ENCODE peak calls at places on chromosome 16, in ten cellular contexts. One of them, this sample, is unnamed.

GRCh38 chr16:25493136-25493811 is 198.5 kb upstream of the HS3ST4 start:
- DNase-seq in cardiac fibroblast: no peak
- DNase-seq in psoas muscle: peak
- DNase-seq in fibroblast of villous mesenchyme: no peak
- DNase-seq in neural progenitor cell: no peak
- DNase-seq in fibroblast of pulmonary artery: no peak
- DNase-seq in IMR-90: no peak
- DNase-seq in bronchial epithelial cell: peak
- DNase-seq in HL-60: no peak
- DNase-seq in nephron progenitor cell: no peak
- DNase-seq in this sample: no peak

GRCh38 chr16:81696959-81697293 is 82.2 kb upstream of the PLCG2 start:
- DNase-seq in nephron progenitor cell: no peak
- DNase-seq in fibroblast of pulmonary artery: no peak
- DNase-seq in cardiac fibroblast: no peak
- DNase-seq in bronchial epithelial cell: no peak
- DNase-seq in IMR-90: no peak
- DNase-seq in psoas muscle: no peak
- DNase-seq in neural progenitor cell: no peak
- DNase-seq in fibroblast of villous mesenchyme: no peak
- DNase-seq in HL-60: no peak
- DNase-seq in this sample: no peak

GRCh38 chr16:86946396-86946795 is 368.0 kb downstream of the FOXL1 start:
- DNase-seq in IMR-90: peak
- DNase-seq in nephron progenitor cell: no peak
- DNase-seq in bronchial epithelial cell: no peak
- DNase-seq in cardiac fibroblast: no peak
- DNase-seq in HL-60: no peak
- DNase-seq in fibroblast of villous mesenchyme: no peak
- DNase-seq in fibroblast of pulmonary artery: no peak
- DNase-seq in psoas muscle: no peak
- DNase-seq in neural progenitor cell: no peak
- DNase-seq in this sample: peak

GRCh38 chr16:84497836-84498610 is 6.4 kb downstream of the MEAK7 start:
- DNase-seq in neural progenitor cell: no peak
- DNase-seq in cardiac fibroblast: no peak
- DNase-seq in nephron progenitor cell: no peak
- DNase-seq in IMR-90: no peak
- DNase-seq in fibroblast of villous mesenchyme: no peak
- DNase-seq in HL-60: no peak
- DNase-seq in bronchial epithelial cell: no peak
- DNase-seq in fibroblast of pulmonary artery: no peak
- DNase-seq in psoas muscle: no peak
- DNase-seq in this sample: no peak

GRCh38 chr16:48076455-48077012 is 79.3 kb downstream of the ABCC12 start:
- DNase-seq in fibroblast of pulmonary artery: peak
- DNase-seq in nephron progenitor cell: no peak
- DNase-seq in IMR-90: peak
- DNase-seq in fibroblast of villous mesenchyme: no peak
- DNase-seq in HL-60: no peak
- DNase-seq in neural progenitor cell: no peak
- DNase-seq in cardiac fibroblast: no peak
- DNase-seq in bronchial epithelial cell: peak
- DNase-seq in psoas muscle: no peak
- DNase-seq in this sample: peak

GRCh38 chr16:68538880-68539701 is at the start of gene ZFP90:
- DNase-seq in psoas muscle: peak
- DNase-seq in fibroblast of villous mesenchyme: peak
- DNase-seq in IMR-90: peak
- DNase-seq in HL-60: peak
- DNase-seq in fibroblast of pulmonary artery: peak
- DNase-seq in bronchial epithelial cell: peak
- DNase-seq in neural progenitor cell: peak
- DNase-seq in nephron progenitor cell: peak
- DNase-seq in cardiac fibroblast: peak
- DNase-seq in this sample: peak

GRCh38 chr16:70648606-70649005 is 2.2 kb downstream of the IL34 start:
- DNase-seq in nephron progenitor cell: no peak
- DNase-seq in fibroblast of pulmonary artery: no peak
- DNase-seq in HL-60: no peak
- DNase-seq in cardiac fibroblast: no peak
- DNase-seq in fibroblast of villous mesenchyme: no peak
- DNase-seq in psoas muscle: no peak
- DNase-seq in neural progenitor cell: no peak
- DNase-seq in IMR-90: no peak
- DNase-seq in bronchial epithelial cell: no peak
- DNase-seq in this sample: no peak

GRCh38 chr16:53937068-53937614 is 233.2 kb downstream of the FTO start:
- DNase-seq in bronchial epithelial cell: no peak
- DNase-seq in cardiac fibroblast: no peak
- DNase-seq in nephron progenitor cell: peak
- DNase-seq in fibroblast of pulmonary artery: no peak
- DNase-seq in psoas muscle: no peak
- DNase-seq in HL-60: no peak
- DNase-seq in fibroblast of villous mesenchyme: no peak
- DNase-seq in IMR-90: no peak
- DNase-seq in neural progenitor cell: peak
- DNase-seq in this sample: no peak

GRCh38 chr16:70739389-70739788 is 53.5 kb upstream of the MTSS2 start:
- DNase-seq in bronchial epithelial cell: no peak
- DNase-seq in psoas muscle: no peak
- DNase-seq in HL-60: no peak
- DNase-seq in fibroblast of villous mesenchyme: no peak
- DNase-seq in IMR-90: no peak
- DNase-seq in fibroblast of pulmonary artery: no peak
- DNase-seq in cardiac fibroblast: no peak
- DNase-seq in nephron progenitor cell: no peak
- DNase-seq in neural progenitor cell: no peak
- DNase-seq in this sample: no peak

GRCh38 chr16:64543401-64543800 is 578.5 kb downstream of the CDH11 start:
- DNase-seq in IMR-90: no peak
- DNase-seq in bronchial epithelial cell: no peak
- DNase-seq in cardiac fibroblast: no peak
- DNase-seq in fibroblast of pulmonary artery: no peak
- DNase-seq in nephron progenitor cell: no peak
- DNase-seq in fibroblast of villous mesenchyme: no peak
- DNase-seq in psoas muscle: no peak
- DNase-seq in neural progenitor cell: no peak
- DNase-seq in HL-60: no peak
- DNase-seq in this sample: no peak

GRCh38 chr16:19289805-19290490 is 4.4 kb downstream of the CLEC19A start:
- DNase-seq in bronchial epithelial cell: no peak
- DNase-seq in cardiac fibroblast: no peak
- DNase-seq in fibroblast of villous mesenchyme: no peak
- DNase-seq in IMR-90: no peak
- DNase-seq in fibroblast of pulmonary artery: no peak
- DNase-seq in neural progenitor cell: peak
- DNase-seq in nephron progenitor cell: peak
- DNase-seq in HL-60: no peak
- DNase-seq in psoas muscle: no peak
- DNase-seq in this sample: no peak

GRCh38 chr16:67936124-67936875 is at the start of gene PSMB10:
- DNase-seq in HL-60: peak
- DNase-seq in fibroblast of villous mesenchyme: peak
- DNase-seq in bronchial epithelial cell: peak
- DNase-seq in cardiac fibroblast: peak
- DNase-seq in psoas muscle: peak
- DNase-seq in fibroblast of pulmonary artery: peak
- DNase-seq in IMR-90: peak
- DNase-seq in neural progenitor cell: peak
- DNase-seq in nephron progenitor cell: peak
- DNase-seq in this sample: peak

GRCh38 chr16:13426279-13426678 is 493.7 kb upstream of the ERCC4 start:
- DNase-seq in bronchial epithelial cell: no peak
- DNase-seq in IMR-90: no peak
- DNase-seq in nephron progenitor cell: no peak
- DNase-seq in HL-60: peak
- DNase-seq in neural progenitor cell: peak
- DNase-seq in fibroblast of villous mesenchyme: no peak
- DNase-seq in psoas muscle: no peak
- DNase-seq in cardiac fibroblast: no peak
- DNase-seq in fibroblast of pulmonary artery: no peak
- DNase-seq in this sample: no peak
- TF ChIP-seq CTCF in bronchial epithelial cell: no peak
- TF ChIP-seq CTCF in IMR-90: no peak
- TF ChIP-seq CTCF in nephron progenitor cell: no peak
- TF ChIP-seq CTCF in HL-60: no peak
- TF ChIP-seq CTCF in neural progenitor cell: peak
- TF ChIP-seq CTCF in fibroblast of villous mesenchyme: no peak
- TF ChIP-seq CTCF in psoas muscle: no peak
- TF ChIP-seq CTCF in cardiac fibroblast: no peak
- TF ChIP-seq CTCF in fibroblast of pulmonary artery: no peak
- TF ChIP-seq CTCF in this sample: no peak

GRCh38 chr16:80614908-80615696 is 74.3 kb downstream of the DYNLRB2 start:
- DNase-seq in psoas muscle: no peak
- DNase-seq in nephron progenitor cell: no peak
- DNase-seq in bronchial epithelial cell: peak
- DNase-seq in neural progenitor cell: no peak
- DNase-seq in IMR-90: peak
- DNase-seq in fibroblast of pulmonary artery: peak
- DNase-seq in cardiac fibroblast: peak
- DNase-seq in fibroblast of villous mesenchyme: peak
- DNase-seq in HL-60: no peak
- DNase-seq in this sample: peak
- TF ChIP-seq CTCF in psoas muscle: no peak
- TF ChIP-seq CTCF in nephron progenitor cell: no peak
- TF ChIP-seq CTCF in bronchial epithelial cell: no peak
- TF ChIP-seq CTCF in neural progenitor cell: no peak
- TF ChIP-seq CTCF in IMR-90: peak
- TF ChIP-seq CTCF in fibroblast of pulmonary artery: peak
- TF ChIP-seq CTCF in cardiac fibroblast: peak
- TF ChIP-seq CTCF in fibroblast of villous mesenchyme: peak
- TF ChIP-seq CTCF in HL-60: no peak
- TF ChIP-seq CTCF in this sample: peak

GRCh38 chr16:3878610-3879009 is 1.9 kb downstream of the CREBBP start:
- DNase-seq in bronchial epithelial cell: no peak
- DNase-seq in HL-60: peak
- DNase-seq in cardiac fibroblast: peak
- DNase-seq in neural progenitor cell: no peak
- DNase-seq in fibroblast of villous mesenchyme: peak
- DNase-seq in psoas muscle: no peak
- DNase-seq in IMR-90: peak
- DNase-seq in fibroblast of pulmonary artery: peak
- DNase-seq in nephron progenitor cell: no peak
- DNase-seq in this sample: peak
- TF ChIP-seq CTCF in bronchial epithelial cell: no peak
- TF ChIP-seq CTCF in HL-60: no peak
- TF ChIP-seq CTCF in cardiac fibroblast: no peak
- TF ChIP-seq CTCF in neural progenitor cell: no peak
- TF ChIP-seq CTCF in fibroblast of villous mesenchyme: no peak
- TF ChIP-seq CTCF in psoas muscle: no peak
- TF ChIP-seq CTCF in IMR-90: no peak
- TF ChIP-seq CTCF in fibroblast of pulmonary artery: no peak
- TF ChIP-seq CTCF in nephron progenitor cell: no peak
- TF ChIP-seq CTCF in this sample: no peak

DNA sequence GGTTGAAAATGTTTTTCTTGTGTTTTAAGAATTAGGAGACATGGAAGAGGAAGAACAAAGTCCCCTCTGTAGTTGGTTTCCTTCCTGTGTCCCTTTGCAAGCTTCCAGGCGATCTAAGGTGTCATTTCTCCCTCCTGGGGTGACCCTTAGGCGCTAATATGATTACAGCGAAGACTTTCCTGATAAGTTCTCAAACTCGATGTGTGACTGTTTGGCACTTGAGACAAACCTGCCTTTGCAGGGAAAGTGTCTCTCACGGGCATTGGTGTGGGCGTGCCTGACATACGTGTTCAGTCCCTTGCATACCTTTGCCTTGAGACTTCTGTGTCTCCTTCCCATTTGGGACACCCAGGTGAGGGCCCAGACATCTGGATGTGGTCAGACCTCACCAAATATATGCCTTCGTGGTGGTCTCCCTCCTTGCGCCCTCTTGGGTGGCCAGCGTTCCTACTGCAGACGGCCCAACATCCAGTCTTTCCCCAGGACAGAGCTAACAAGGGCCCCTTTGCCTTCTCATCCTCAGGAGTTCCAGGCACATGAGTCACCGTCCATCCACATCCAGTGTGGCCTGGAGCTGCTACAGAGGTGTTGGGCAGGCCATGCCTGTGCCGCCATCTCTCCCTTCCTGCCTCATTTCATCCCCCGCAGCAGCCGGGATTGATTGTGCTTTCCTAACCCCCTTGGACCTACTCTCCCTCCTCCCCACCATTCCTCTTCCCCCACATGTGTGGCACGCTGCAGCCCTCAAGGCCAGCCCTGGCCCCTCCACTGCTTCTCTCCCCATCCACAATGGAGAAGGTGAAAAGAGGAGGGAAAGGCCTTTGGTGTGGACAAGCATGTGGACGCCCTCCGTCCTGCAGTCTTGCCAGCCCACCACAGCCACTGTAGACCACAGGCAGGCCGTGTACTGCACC is 3.1 kb upstream of the JPT2 start:
- DNase-seq in neural progenitor cell: no peak
- DNase-seq in HL-60: no peak
- DNase-seq in fibroblast of pulmonary artery: peak
- DNase-seq in bronchial epithelial cell: peak
- DNase-seq in nephron progenitor cell: no peak
- DNase-seq in psoas muscle: no peak
- DNase-seq in IMR-90: peak
- DNase-seq in fibroblast of villous mesenchyme: peak
- DNase-seq in cardiac fibroblast: peak
- DNase-seq in this sample: no peak
- TF ChIP-seq CTCF in neural progenitor cell: no peak
- TF ChIP-seq CTCF in HL-60: no peak
- TF ChIP-seq CTCF in fibroblast of pulmonary artery: no peak
- TF ChIP-seq CTCF in bronchial epithelial cell: no peak
- TF ChIP-seq CTCF in nephron progenitor cell: no peak
- TF ChIP-seq CTCF in psoas muscle: no peak
- TF ChIP-seq CTCF in IMR-90: no peak
- TF ChIP-seq CTCF in fibroblast of villous mesenchyme: no peak
- TF ChIP-seq CTCF in cardiac fibroblast: no peak
- TF ChIP-seq CTCF in this sample: no peak

DNA sequence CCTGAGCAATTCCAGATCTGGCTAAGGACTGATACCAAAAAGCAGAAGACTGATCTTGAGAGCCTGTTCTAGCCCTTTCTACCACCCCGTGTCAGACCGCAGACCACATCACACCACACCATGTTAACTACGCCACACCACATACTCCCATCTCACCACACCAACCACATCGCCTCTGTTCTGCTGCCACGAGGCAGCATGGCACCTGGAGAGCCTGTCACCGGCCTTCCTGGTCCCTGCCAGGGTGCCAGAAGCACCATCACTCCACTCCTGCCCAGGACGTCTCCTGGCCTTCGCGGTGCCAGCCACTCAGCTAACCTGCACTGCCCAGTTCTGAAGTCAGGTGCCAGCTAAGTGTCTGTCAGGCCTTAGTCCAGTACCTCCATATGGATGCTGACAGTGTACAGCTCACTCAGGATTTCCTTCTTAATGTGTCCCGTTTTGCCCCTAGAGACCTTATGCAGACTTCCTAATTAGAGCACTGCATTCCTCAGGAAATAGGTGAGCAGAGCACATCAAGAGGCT is 37.2 kb upstream of the BCAR1 start:
- DNase-seq in fibroblast of villous mesenchyme: no peak
- DNase-seq in nephron progenitor cell: no peak
- DNase-seq in HL-60: peak
- DNase-seq in cardiac fibroblast: no peak
- DNase-seq in psoas muscle: no peak
- DNase-seq in IMR-90: no peak
- DNase-seq in neural progenitor cell: no peak
- DNase-seq in fibroblast of pulmonary artery: no peak
- DNase-seq in bronchial epithelial cell: no peak
- DNase-seq in this sample: no peak
- TF ChIP-seq CTCF in fibroblast of villous mesenchyme: no peak
- TF ChIP-seq CTCF in nephron progenitor cell: no peak
- TF ChIP-seq CTCF in HL-60: no peak
- TF ChIP-seq CTCF in cardiac fibroblast: no peak
- TF ChIP-seq CTCF in psoas muscle: no peak
- TF ChIP-seq CTCF in IMR-90: no peak
- TF ChIP-seq CTCF in neural progenitor cell: no peak
- TF ChIP-seq CTCF in fibroblast of pulmonary artery: no peak
- TF ChIP-seq CTCF in bronchial epithelial cell: no peak
- TF ChIP-seq CTCF in this sample: no peak

This sample was measured in fibroblast of the aortic adventitia.